ENCODE peak calls at places on chromosomes 6 and 20, in five cellular contexts. One of them, this sample, is unnamed.

GRCh38 chr6:154112181-154112809 is 73.3 kb downstream of the OPRM1 start:
- DNase-seq in mesenchymal stem cell: peak
- DNase-seq in trophoblast cell: no peak
- DNase-seq in H1: no peak
- DNase-seq in H9: no peak
- DNase-seq in this sample: no peak

GRCh38 chr6:139194740-139195139 is 59.9 kb downstream of the HECA start:
- DNase-seq in H1: no peak
- DNase-seq in mesenchymal stem cell: no peak
- DNase-seq in trophoblast cell: peak
- DNase-seq in H9: no peak
- DNase-seq in this sample: no peak

GRCh38 chr6:135667694-135668455 is 170.3 kb upstream of the AHI1 start:
- DNase-seq in H1: no peak
- DNase-seq in trophoblast cell: no peak
- DNase-seq in H9: peak
- DNase-seq in mesenchymal stem cell: peak
- DNase-seq in this sample: no peak

GRCh38 chr20:24754691-24755090 is 194.4 kb upstream of the CST7 start:
- DNase-seq in H9: peak
- DNase-seq in trophoblast cell: no peak
- DNase-seq in mesenchymal stem cell: no peak
- DNase-seq in H1: no peak
- DNase-seq in this sample: no peak

GRCh38 chr6:17583811-17584210 is 16.3 kb upstream of the FAM8A1 start:
- DNase-seq in trophoblast cell: no peak
- DNase-seq in H9: no peak
- DNase-seq in mesenchymal stem cell: peak
- DNase-seq in H1: no peak
- DNase-seq in this sample: no peak

GRCh38 chr20:44601801-44602204 is 19.4 kb downstream of the PKIG start:
- DNase-seq in H9: no peak
- DNase-seq in H1: no peak
- DNase-seq in trophoblast cell: no peak
- DNase-seq in mesenchymal stem cell: peak
- DNase-seq in this sample: no peak

GRCh38 chr20:11511816-11512215 is 405.9 kb upstream of the BTBD3 start:
- DNase-seq in trophoblast cell: no peak
- DNase-seq in H1: no peak
- DNase-seq in H9: no peak
- DNase-seq in mesenchymal stem cell: no peak
- DNase-seq in this sample: no peak

GRCh38 chr20:33693741-33694645 is 7.8 kb upstream of the E2F1 start:
- DNase-seq in trophoblast cell: no peak
- DNase-seq in H9: no peak
- DNase-seq in mesenchymal stem cell: no peak
- DNase-seq in H1: no peak
- DNase-seq in this sample: no peak

GRCh38 chr20:62677678-62678077 is 31.0 kb upstream of the NTSR1 start:
- DNase-seq in mesenchymal stem cell: no peak
- DNase-seq in H9: no peak
- DNase-seq in trophoblast cell: no peak
- DNase-seq in H1: no peak
- DNase-seq in this sample: no peak

GRCh38 chr20:62678553-62678952 is 30.1 kb upstream of the NTSR1 start:
- DNase-seq in trophoblast cell: no peak
- DNase-seq in H1: no peak
- DNase-seq in H9: no peak
- DNase-seq in mesenchymal stem cell: no peak
- DNase-seq in this sample: no peak

GRCh38 chr20:62676976-62677375 is 31.7 kb upstream of the NTSR1 start:
- DNase-seq in trophoblast cell: peak
- DNase-seq in H9: no peak
- DNase-seq in H1: no peak
- DNase-seq in mesenchymal stem cell: no peak
- DNase-seq in this sample: no peak

GRCh38 chr20:62674370-62674769 is 32.1 kb downstream of the SLCO4A1 start:
- DNase-seq in H9: no peak
- DNase-seq in trophoblast cell: no peak
- DNase-seq in H1: no peak
- DNase-seq in mesenchymal stem cell: no peak
- DNase-seq in this sample: no peak

DNA sequence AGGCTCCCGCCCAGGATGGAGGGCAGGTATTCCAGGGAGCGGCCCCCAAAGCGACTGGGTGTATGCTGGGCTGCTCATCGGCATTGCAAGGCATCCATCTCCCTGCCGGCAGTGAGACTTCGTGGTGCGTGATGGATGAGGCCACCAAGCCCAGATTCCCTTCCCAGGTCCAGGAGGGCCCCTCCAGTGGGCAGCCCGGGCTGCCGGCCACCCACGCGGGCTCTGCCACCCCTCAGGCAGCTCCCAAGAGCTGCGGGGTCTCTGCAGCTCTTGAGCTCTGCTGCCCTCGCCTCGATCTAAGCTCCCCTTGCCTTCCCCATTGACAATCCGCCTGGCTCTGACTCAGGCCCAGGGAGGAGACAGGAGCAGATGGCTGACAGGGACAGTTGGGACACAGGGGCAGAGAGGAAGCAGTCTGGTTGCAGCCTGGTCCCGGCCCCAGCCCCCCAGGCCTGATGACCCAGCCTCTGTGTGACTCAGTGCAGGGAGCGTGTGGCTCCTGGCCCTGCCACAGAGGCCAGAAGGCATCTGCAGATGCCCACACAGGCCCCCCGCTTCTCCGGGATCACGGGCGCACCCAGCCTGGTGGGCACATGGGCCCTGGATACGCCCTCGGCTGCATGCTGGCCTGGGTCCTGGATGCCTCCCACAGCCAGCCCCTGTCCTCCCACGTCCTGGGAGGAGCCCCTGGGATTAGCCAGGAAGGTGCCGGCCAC is 33.0 kb downstream of the SLCO4A1 start:
- DNase-seq in trophoblast cell: peak
- DNase-seq in H1: no peak
- DNase-seq in H9: no peak
- DNase-seq in mesenchymal stem cell: no peak
- DNase-seq in this sample: no peak
- H2BK12ac ChIP-seq in trophoblast cell: no peak
- H2BK12ac ChIP-seq in H1: no peak
- H2BK12ac ChIP-seq in H9: no peak
- H2BK12ac ChIP-seq in mesenchymal stem cell: no peak
- H2BK12ac ChIP-seq in this sample: peak

GRCh38 chr6:106568518-106568917 is 60.8 kb downstream of the RTN4IP1 start:
- DNase-seq in H9: no peak
- DNase-seq in H1: no peak
- DNase-seq in mesenchymal stem cell: no peak
- DNase-seq in trophoblast cell: no peak
- DNase-seq in this sample: no peak
- H2BK12ac ChIP-seq in H9: no peak
- H2BK12ac ChIP-seq in H1: no peak
- H2BK12ac ChIP-seq in mesenchymal stem cell: no peak
- H2BK12ac ChIP-seq in trophoblast cell: no peak
- H2BK12ac ChIP-seq in this sample: no peak

DNA sequence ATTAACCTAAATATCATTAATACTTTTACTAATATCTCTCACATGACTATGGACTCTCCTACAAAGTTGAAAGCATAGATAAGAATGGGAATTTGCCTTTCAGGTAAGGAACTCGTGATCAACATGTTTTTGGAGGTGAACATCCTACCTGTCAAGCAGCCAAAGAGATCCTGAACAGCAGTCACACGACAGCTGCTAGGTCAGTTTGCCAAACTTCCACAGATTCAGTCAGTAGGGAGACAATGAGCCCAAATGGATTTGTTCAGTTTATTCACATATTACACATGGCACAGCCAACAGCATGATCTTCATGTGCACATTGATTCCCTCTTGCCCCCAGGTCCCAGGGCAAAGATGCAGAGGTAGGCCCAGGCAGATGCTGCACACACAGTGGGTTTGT is 86.1 kb upstream of the LOC128125822 start:
- DNase-seq in H1: no peak
- DNase-seq in trophoblast cell: no peak
- DNase-seq in H9: no peak
- DNase-seq in mesenchymal stem cell: no peak
- DNase-seq in this sample: no peak
- H2BK12ac ChIP-seq in H1: no peak
- H2BK12ac ChIP-seq in trophoblast cell: no peak
- H2BK12ac ChIP-seq in H9: no peak
- H2BK12ac ChIP-seq in mesenchymal stem cell: no peak
- H2BK12ac ChIP-seq in this sample: no peak

DNA sequence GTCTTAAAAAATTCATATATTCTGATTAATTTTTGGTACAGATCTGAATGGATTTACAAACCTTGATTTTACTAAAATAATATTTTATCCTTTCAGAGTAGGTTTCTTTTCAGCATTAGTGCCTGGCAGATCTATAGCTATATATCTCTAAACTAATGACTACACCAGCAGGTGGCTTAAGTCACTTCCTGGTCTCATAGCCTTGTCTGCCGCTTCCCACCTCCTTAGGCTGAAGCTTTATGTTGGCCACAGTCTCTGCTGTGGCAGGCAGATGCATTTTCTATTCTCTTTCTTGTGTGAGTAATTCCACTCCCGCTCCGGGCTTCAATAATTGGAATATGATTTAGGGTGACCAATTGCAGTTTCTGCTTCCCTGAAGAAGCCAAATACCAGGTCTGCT is 226.8 kb upstream of the HS3ST5 start:
- DNase-seq in mesenchymal stem cell: no peak
- DNase-seq in trophoblast cell: no peak
- DNase-seq in H1: no peak
- DNase-seq in H9: no peak
- DNase-seq in this sample: no peak
- H2BK12ac ChIP-seq in mesenchymal stem cell: no peak
- H2BK12ac ChIP-seq in trophoblast cell: no peak
- H2BK12ac ChIP-seq in H1: no peak
- H2BK12ac ChIP-seq in H9: no peak
- H2BK12ac ChIP-seq in this sample: no peak

DNA sequence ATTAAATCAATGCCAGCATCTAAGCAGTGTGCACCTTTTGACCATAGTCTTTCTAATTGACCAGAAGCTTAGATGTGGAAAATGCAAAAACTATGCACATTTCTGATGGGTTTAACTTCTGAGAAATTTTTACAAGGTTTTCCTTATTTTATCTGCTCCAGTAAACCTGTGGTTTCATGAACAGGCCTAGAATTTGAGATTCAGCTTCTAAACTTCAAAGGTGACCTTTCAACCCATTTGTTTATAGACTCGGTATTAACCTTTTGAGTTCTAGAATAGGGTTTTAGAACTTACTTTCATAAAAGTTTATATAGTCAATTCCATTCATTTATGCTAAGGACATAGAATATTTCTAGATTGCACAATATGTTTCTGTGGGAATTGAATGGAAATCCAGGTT is 437.7 kb upstream of the HSF2 start:
- DNase-seq in H9: no peak
- DNase-seq in trophoblast cell: no peak
- DNase-seq in H1: no peak
- DNase-seq in mesenchymal stem cell: no peak
- DNase-seq in this sample: no peak
- H2BK12ac ChIP-seq in H9: no peak
- H2BK12ac ChIP-seq in trophoblast cell: no peak
- H2BK12ac ChIP-seq in H1: no peak
- H2BK12ac ChIP-seq in mesenchymal stem cell: no peak
- H2BK12ac ChIP-seq in this sample: no peak

GRCh38 chr6:124747336-124747735 is 214.9 kb upstream of the RNF217 start:
- DNase-seq in H1: no peak
- DNase-seq in mesenchymal stem cell: no peak
- DNase-seq in H9: no peak
- DNase-seq in trophoblast cell: no peak
- DNase-seq in this sample: no peak
- H2BK12ac ChIP-seq in H1: no peak
- H2BK12ac ChIP-seq in mesenchymal stem cell: no peak
- H2BK12ac ChIP-seq in H9: no peak
- H2BK12ac ChIP-seq in trophoblast cell: no peak
- H2BK12ac ChIP-seq in this sample: no peak

This sample was measured in neuronal stem cell.